ENCODE peak calls at places on chromosome X, in nine cellular contexts. G is cardiac muscle cell, F is A549, M is H1, B is transverse colon, S is astrocyte of the spinal cord, Q is fibroblast of lung, Y is colonic mucosa, P is foreskin fibroblast. E is an unnamed sample.

GRCh38 chrX:32937043-32937442 is 274.3 kb downstream of the DMD start:
- DNase-seq in G (no peak), F (no peak), M (no peak), B (no peak), S (no peak), Q (no peak), Y (no peak), P (no peak), E (no peak)

GRCh38 chrX:48897157-48897620 is 379 bp downstream of the TIMM17B start:
- DNase-seq in G (peak), F (peak), M (no peak), B (peak), S (peak), Q (peak), Y (peak), P (peak), E (peak)

GRCh38 chrX:4656419-4656818 is 943.0 kb upstream of the PRKX start:
- DNase-seq in G (no peak), F (no peak), M (no peak), B (no peak), S (no peak), Q (no peak), Y (no peak), P (no peak), E (no peak)

GRCh38 chrX:152817082-152817744 is 13.3 kb downstream of the CETN2 start:
- DNase-seq in G (peak), F (no peak), M (no peak), B (peak), S (peak), Q (peak), Y (peak), P (peak), E (peak)

GRCh38 chrX:40439625-40440532 is 140.9 kb upstream of the ATP6AP2 start:
- DNase-seq in G (no peak), F (no peak), M (no peak), B (no peak), S (no peak), Q (no peak), Y (no peak), P (no peak), E (no peak)

GRCh38 chrX:134633832-134634231 is 24.4 kb downstream of the PLAC1 start:
- DNase-seq in G (no peak), F (no peak), M (no peak), B (no peak), S (no peak), Q (no peak), Y (no peak), P (no peak), E (no peak)

GRCh38 chrX:103404225-103405008 is 28.1 kb downstream of the BEX3 start:
- DNase-seq in G (peak), F (peak), M (peak), B (peak), S (peak), Q (peak), Y (peak), P (peak), E (peak)

GRCh38 chrX:74133156-74133796 is 170.7 kb upstream of the ZCCHC13 start:
- DNase-seq in G (peak), F (peak), M (no peak), B (no peak), S (peak), Q (peak), Y (peak), P (peak), E (peak)

GRCh38 chrX:153763989-153764755 is at the start of gene PLXNB3:
- DNase-seq in G (peak), F (peak), M (peak), B (peak), S (peak), Q (peak), Y (peak), P (peak), E (peak)

GRCh38 chrX:54157561-54157960 is 25.5 kb downstream of the FAM120C start:
- DNase-seq in G (no peak), F (no peak), M (no peak), B (no peak), S (no peak), Q (no peak), Y (no peak), P (no peak), E (no peak)

GRCh38 chrX:3990569-3990968 is 277.1 kb upstream of the PRKX start:
- DNase-seq in G (no peak), F (no peak), M (no peak), B (no peak), S (no peak), Q (no peak), Y (no peak), P (no peak), E (no peak)

GRCh38 chrX:23317799-23318724 is 16.6 kb upstream of the PTCHD1 start:
- DNase-seq in G (peak), F (peak), M (no peak), B (peak), S (no peak), Q (no peak), Y (peak), P (no peak), E (peak)

GRCh38 chrX:77070108-77070918 is 376.9 kb upstream of the FGF16 start:
- DNase-seq in G (no peak), F (no peak), M (no peak), B (no peak), S (no peak), Q (no peak), Y (no peak), P (no peak), E (no peak)

GRCh38 chrX:119698835-119699234 is 5.9 kb upstream of the SEPTIN6 start:
- DNase-seq in G (peak), F (peak), M (no peak), B (no peak), S (peak), Q (peak), Y (no peak), P (peak), E (peak)

GRCh38 chrX:40912166-40912565 is 173.1 kb upstream of the USP9X start:
- DNase-seq in G (no peak), F (no peak), M (no peak), B (no peak), S (no peak), Q (no peak), Y (no peak), P (no peak), E (no peak)

GRCh38 chrX:107596651-107597050 is 31.7 kb upstream of the PRPS1 start:
- DNase-seq in G (no peak), F (no peak), M (no peak), B (no peak), S (no peak), Q (peak), Y (no peak), P (no peak), E (no peak)

GRCh38 chrX:23552289-23552688 is 115.0 kb upstream of the PRDX4 start:
- DNase-seq in G (peak), F (no peak), M (no peak), B (no peak), S (no peak), Q (no peak), Y (no peak), P (no peak), E (no peak)

GRCh38 chrX:57906790-57907189 is 3.5 kb downstream of the ZXDA start:
- DNase-seq in G (peak), F (no peak), M (no peak), B (no peak), S (peak), Q (peak), Y (no peak), P (peak), E (peak)

GRCh38 chrX:107716045-107716684 is 59.4 kb downstream of the TSC22D3 start:
- DNase-seq in G (peak), F (peak), M (no peak), B (peak), S (peak), Q (peak), Y (no peak), P (peak), E (peak)

GRCh38 chrX:9988762-9989161 is 21.6 kb downstream of the CLDN34 start:
- DNase-seq in G (no peak), F (peak), M (no peak), B (no peak), S (peak), Q (no peak), Y (no peak), P (peak), E (peak)

GRCh38 chrX:79570524-79571240 is 203.5 kb upstream of the ITM2A start:
- DNase-seq in G (no peak), F (no peak), M (no peak), B (no peak), S (no peak), Q (no peak), Y (no peak), P (no peak), E (no peak)

GRCh38 chrX:40996886-40997530 is 88.2 kb upstream of the USP9X start:
- DNase-seq in G (peak), F (peak), M (no peak), B (no peak), S (peak), Q (peak), Y (no peak), P (peak), E (peak)

GRCh38 chrX:65846974-65847373 is 179.5 kb downstream of the MSN start:
- DNase-seq in G (no peak), F (no peak), M (no peak), B (no peak), S (no peak), Q (no peak), Y (no peak), P (no peak), E (no peak)

DNA sequence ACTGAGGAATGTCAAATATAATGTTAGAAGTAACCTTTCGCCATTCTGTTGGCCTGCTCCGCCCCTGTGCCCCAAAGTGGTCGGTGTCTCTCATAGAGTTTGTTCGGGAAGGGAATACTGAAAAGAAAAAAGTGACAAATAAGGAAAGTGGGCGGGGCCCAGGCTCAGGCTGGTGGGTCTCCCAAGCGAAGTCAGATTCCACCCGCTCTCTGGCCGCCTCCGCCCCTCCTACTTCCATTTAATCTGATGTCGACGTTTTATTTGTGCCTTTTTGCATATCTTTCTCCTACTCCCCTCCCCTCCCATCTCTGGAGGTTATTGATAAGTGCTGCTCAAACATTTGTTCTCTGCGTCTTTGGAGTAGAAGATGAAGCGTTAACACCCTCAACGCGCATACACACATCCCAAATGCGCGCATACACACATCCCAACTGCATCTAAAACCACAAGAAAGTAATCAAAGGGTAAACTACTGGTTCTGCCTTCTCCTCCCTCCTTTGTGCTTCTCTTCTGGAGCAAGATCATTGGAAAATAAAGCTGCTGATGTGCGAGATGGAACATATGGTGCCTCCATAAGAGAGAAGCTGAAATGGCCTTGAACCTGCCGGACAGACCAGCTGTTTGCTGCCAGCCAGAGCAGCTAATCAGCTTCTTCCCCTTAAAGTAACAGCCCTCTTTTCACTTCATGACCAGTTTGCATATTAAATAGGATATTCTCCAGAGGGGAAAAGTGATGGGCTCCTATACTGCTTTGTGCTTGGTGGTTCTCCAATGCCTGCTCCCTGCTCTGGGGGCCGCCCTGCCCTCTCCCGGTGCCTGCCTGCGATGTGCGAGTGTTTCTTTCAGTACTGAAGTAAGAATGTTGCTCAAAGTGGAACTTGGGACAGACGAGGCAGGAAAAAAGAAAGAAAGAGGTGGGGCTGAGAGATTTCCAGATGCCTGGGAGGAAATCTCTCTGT is 3.1 kb downstream of the MAMLD1 start:
- DNase-seq in G (peak), F (no peak), M (no peak), B (peak), S (peak), Q (peak), Y (peak), P (peak), E (peak)
- TF ChIP-seq CTCF in G (peak), F (peak), M (no peak), B (no peak), S (peak), Q (peak), Y (no peak), P (peak), E (peak)

GRCh38 chrX:86047174-86047991 is at the start of gene CHM:
- DNase-seq in G (peak), F (peak), M (no peak), B (peak), S (peak), Q (peak), Y (peak), P (peak), E (peak)
- H3K4me3 ChIP-seq in G (peak), F (peak), M (peak), B (peak), S (peak), Q (peak), Y (peak), P (peak), E (peak)

DNA sequence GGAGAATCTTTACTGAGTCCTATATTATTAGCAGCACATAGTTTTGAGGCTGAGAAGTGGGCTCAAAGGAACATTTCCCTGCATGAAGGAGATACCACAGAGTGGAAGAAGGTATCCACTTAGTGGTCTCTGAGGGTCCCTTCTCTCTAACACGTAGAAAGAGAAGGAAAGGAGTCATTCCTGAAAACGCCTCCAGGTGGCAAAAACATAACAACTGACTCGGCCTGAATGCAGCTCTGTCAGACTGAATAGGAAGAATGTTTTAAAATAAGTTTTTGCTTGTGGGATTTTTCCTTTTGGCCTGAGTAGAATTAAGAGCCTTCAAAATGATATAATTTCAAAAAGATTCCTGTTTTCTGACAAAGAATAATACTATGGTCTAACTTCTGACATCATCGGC is 23.3 kb downstream of the RPGR start:
- DNase-seq in G (peak), F (no peak), M (no peak), B (no peak), S (peak), Q (no peak), Y (no peak), P (no peak), E (peak)
- TF ChIP-seq CTCF in G (peak), F (no peak), M (peak), B (no peak), S (peak), Q (peak), Y (no peak), P (peak), E (peak)

DNA sequence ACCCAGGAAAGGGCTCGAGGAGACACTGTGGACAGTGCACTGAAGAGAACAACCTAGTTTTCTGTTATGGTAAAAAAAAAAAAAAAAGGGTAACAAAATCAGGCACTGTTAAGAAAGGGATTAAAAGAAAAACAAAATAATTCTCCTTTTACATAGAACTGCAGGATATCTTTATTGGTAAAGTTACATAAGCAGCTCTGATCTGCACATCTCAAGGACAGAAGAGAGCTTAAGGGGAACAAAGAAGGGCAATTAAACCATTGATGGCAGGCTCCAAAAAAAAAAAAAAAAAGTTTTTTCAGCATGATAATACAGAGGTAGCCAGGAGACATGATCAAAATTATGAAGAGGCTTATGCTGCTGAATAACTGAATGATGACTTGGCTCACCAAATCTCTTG is 85.0 kb downstream of the HDAC8 start:
- DNase-seq in G (no peak), F (no peak), M (no peak), B (no peak), S (no peak), Q (no peak), Y (no peak), P (no peak), E (no peak)
- H3K4me3 ChIP-seq in G (no peak), F (no peak), M (no peak), B (no peak), S (no peak), Q (no peak), Y (no peak), P (no peak), E (no peak)

GRCh38 chrX:12390301-12390700 is 252.0 kb downstream of the FRMPD4 start:
- DNase-seq in G (peak), F (no peak), M (no peak), B (no peak), S (no peak), Q (peak), Y (no peak), P (peak), E (no peak)
- TF ChIP-seq CTCF in G (no peak), F (no peak), M (no peak), B (no peak), S (no peak), Q (no peak), Y (no peak), P (no peak), E (no peak)

DNA sequence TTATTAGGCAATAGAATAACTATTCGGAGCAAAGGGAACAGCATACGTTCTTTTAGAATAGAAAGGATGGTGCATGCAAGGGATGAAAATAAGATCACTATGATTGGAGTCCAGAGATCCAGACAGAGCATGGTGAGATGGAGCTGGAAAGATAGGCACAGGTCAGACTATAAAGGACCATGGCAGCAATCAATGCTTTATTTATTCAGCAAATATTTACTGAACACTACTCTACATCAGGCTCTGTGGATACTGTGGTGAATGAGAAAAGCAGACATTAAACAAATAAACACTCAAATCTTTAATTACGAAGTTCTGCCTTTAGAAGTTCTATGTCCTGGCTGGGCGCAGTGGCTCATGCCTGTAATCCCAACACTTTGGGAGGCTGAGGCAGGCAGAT is 44.7 kb upstream of the ACSL4 start:
- DNase-seq in G (no peak), F (no peak), M (no peak), B (no peak), S (no peak), Q (no peak), Y (no peak), P (no peak), E (no peak)
- H3K4me3 ChIP-seq in G (no peak), F (no peak), M (no peak), B (no peak), S (no peak), Q (no peak), Y (no peak), P (no peak), E (no peak)

DNA sequence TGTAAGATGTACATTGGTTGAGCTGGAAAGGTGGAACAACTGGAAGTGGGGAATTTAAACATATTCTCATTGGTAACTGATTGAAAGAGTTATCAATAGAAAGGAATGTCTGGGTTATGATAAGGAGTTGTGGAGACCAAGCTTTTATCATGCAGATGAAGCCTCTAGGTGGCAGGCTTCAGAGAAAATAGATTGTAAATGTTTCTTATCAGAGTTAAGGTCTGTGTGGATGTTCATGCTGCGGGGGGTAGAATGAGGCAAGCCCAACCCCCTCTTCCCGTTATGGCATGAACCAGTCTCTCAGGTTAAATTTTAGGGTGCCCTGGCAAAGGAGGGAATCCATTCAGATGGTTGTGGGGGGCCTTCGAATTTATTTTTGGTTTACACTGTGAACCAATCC is 16.0 kb downstream of the ARSD start:
- DNase-seq in G (no peak), F (no peak), M (no peak), B (no peak), S (no peak), Q (no peak), Y (no peak), P (no peak), E (no peak)
- TF ChIP-seq CTCF in G (no peak), F (peak), M (no peak), B (no peak), S (no peak), Q (no peak), Y (no peak), P (peak), E (peak)

GRCh38 chrX:115583730-115584004 is 22.7 kb downstream of the PLS3 start:
- DNase-seq in G (no peak), F (no peak), M (no peak), B (no peak), S (peak), Q (no peak), Y (no peak), P (no peak), E (no peak)
- H3K4me3 ChIP-seq in G (no peak), F (peak), M (no peak), B (no peak), S (no peak), Q (no peak), Y (no peak), P (no peak), E (no peak)

DNA sequence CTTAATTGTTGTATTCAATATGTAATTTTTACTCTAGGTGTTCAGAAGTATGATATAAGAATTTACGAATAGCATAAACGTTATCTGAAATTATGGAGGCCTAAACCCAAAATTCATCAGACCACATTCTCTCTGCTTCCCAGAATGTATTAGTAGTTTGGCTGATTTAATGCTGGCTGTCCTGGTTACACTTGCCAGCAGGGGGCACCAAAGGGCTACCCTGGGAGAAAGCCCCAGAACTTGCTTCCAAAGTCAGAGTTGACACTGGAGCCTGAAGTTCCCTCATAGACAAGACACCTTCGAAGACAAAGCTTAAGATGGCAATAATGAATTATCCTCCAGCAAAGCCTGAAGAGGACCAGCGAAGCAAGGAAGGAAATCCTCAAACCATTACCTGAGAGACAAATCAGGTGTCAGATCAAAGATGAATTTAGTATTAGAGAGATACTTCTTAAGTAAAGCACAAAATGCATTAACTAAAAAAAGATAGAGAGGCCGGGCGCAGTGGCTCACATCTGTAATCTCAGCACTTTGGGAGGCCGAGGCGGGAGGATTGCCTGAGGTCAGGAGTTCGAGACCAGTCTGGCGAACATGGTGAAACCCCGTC is 11.3 kb upstream of the ANOS1 start:
- DNase-seq in G (peak), F (no peak), M (no peak), B (peak), S (no peak), Q (no peak), Y (peak), P (peak), E (peak)
- TF ChIP-seq CTCF in G (peak), F (peak), M (peak), B (peak), S (peak), Q (peak), Y (peak), P (peak), E (peak)

E was measured in choroid plexus epithelial cell.